ENCODE peak calls at places on chromosomes 12 and 14, in ten cellular contexts. A is astrocyte of the cerebellum, T is pancreas, O is choroid plexus epithelial cell, G is AG04450, L is heart right ventricle, I is A549, M is endothelial cell of umbilical vein, C is cardiac fibroblast, R is esophagus muscularis mucosa. S is an unnamed sample.

GRCh38 chr12:116577149-116577548 is 18.0 kb downstream of the MAP1LC3B2 start:
- DNase-seq in A (no peak), T (no peak), O (no peak), G (no peak), L (no peak), I (no peak), M (no peak), C (peak), R (no peak), S (no peak)

GRCh38 chr12:47754881-47755280 is 3.8 kb downstream of the RAPGEF3 start:
- DNase-seq in A (no peak), T (peak), O (no peak), G (no peak), L (no peak), I (no peak), M (no peak), C (no peak), R (no peak), S (peak)

GRCh38 chr12:67482751-67483661 is 165.5 kb upstream of the DYRK2 start:
- DNase-seq in A (peak), T (peak), O (peak), G (peak), L (peak), I (no peak), M (no peak), C (peak), R (no peak), S (peak)

GRCh38 chr14:54651649-54652048 is 84.7 kb downstream of the SAMD4A start:
- DNase-seq in A (no peak), T (no peak), O (no peak), G (no peak), L (no peak), I (peak), M (no peak), C (peak), R (no peak), S (no peak)

GRCh38 chr12:6958609-6959375 is 7.6 kb downstream of the PTPN6 start:
- DNase-seq in A (no peak), T (peak), O (no peak), G (no peak), L (peak), I (no peak), M (no peak), C (no peak), R (no peak), S (no peak)

GRCh38 chr12:107091989-107092641 is 1.2 kb downstream of the CRY1 start:
- DNase-seq in A (peak), T (peak), O (peak), G (peak), L (peak), I (peak), M (peak), C (peak), R (peak), S (peak)

GRCh38 chr12:98814254-98814653 is 169.2 kb downstream of the APAF1 start:
- DNase-seq in A (no peak), T (no peak), O (no peak), G (no peak), L (no peak), I (no peak), M (peak), C (peak), R (no peak), S (no peak)

GRCh38 chr12:10562306-10562933 is 51.0 kb downstream of the MAGOHB start:
- DNase-seq in A (peak), T (no peak), O (peak), G (no peak), L (no peak), I (peak), M (peak), C (peak), R (no peak), S (no peak)

GRCh38 chr12:57888407-57889157 is 42.1 kb upstream of the CTDSP2 start:
- DNase-seq in A (no peak), T (no peak), O (peak), G (no peak), L (peak), I (no peak), M (peak), C (peak), R (no peak), S (peak)

GRCh38 chr14:46580941-46581671 is 70.5 kb downstream of the RPL10L start:
- DNase-seq in A (peak), T (no peak), O (peak), G (no peak), L (no peak), I (peak), M (peak), C (peak), R (no peak), S (no peak)

GRCh38 chr14:92215579-92215978 is 93.8 kb downstream of the CPSF2 start:
- DNase-seq in A (no peak), T (no peak), O (no peak), G (no peak), L (no peak), I (peak), M (no peak), C (no peak), R (no peak), S (no peak)

GRCh38 chr14:38404616-38405015 is 148.7 kb upstream of the CLEC14A start:
- DNase-seq in A (peak), T (no peak), O (peak), G (no peak), L (no peak), I (no peak), M (no peak), C (peak), R (no peak), S (no peak)

GRCh38 chr12:13537623-13538022 is 341.1 kb downstream of the EMP1 start:
- DNase-seq in A (no peak), T (no peak), O (no peak), G (no peak), L (no peak), I (no peak), M (no peak), C (no peak), R (peak), S (no peak)
- H3K4me3 ChIP-seq in A (no peak), T (no peak), O (no peak), G (no peak), L (no peak), I (no peak), M (no peak), C (no peak), R (no peak), S (no peak)

GRCh38 chr12:111193977-111194702 is 174.8 kb downstream of the PHETA1 start:
- DNase-seq in A (no peak), T (no peak), O (no peak), G (no peak), L (no peak), I (no peak), M (no peak), C (no peak), R (no peak), S (no peak)

GRCh38 chr12:111196532-111196931 is 172.4 kb downstream of the PHETA1 start:
- DNase-seq in A (no peak), T (no peak), O (no peak), G (no peak), L (no peak), I (no peak), M (no peak), C (no peak), R (no peak), S (no peak)

GRCh38 chr12:111194703-111195051 is 174.2 kb downstream of the PHETA1 start:
- DNase-seq in A (no peak), T (no peak), O (no peak), G (no peak), L (no peak), I (no peak), M (no peak), C (no peak), R (no peak), S (no peak)

GRCh38 chr12:111195316-111195715 is 173.6 kb downstream of the PHETA1 start:
- DNase-seq in A (no peak), T (no peak), O (no peak), G (no peak), L (no peak), I (no peak), M (no peak), C (no peak), R (no peak), S (no peak)

GRCh38 chr12:111197545-111197944 is 171.3 kb downstream of the PHETA1 start:
- DNase-seq in A (no peak), T (no peak), O (no peak), G (no peak), L (no peak), I (no peak), M (no peak), C (no peak), R (no peak), S (no peak)
- TF ChIP-seq CTCF in A (no peak), T (no peak), O (no peak), G (no peak), L (no peak), I (no peak), M (no peak), C (no peak), R (no peak), S (no peak)

GRCh38 chr12:49057888-49058287 is 2.7 kb downstream of the KMT2D start:
- DNase-seq in A (no peak), T (no peak), O (no peak), G (no peak), L (no peak), I (no peak), M (peak), C (no peak), R (no peak), S (peak)

GRCh38 chr12:49054096-49054495 is 6.5 kb downstream of the KMT2D start:
- DNase-seq in A (no peak), T (no peak), O (no peak), G (no peak), L (no peak), I (no peak), M (no peak), C (no peak), R (no peak), S (no peak)

GRCh38 chr12:49054524-49054923 is 6.1 kb downstream of the KMT2D start:
- DNase-seq in A (no peak), T (no peak), O (no peak), G (no peak), L (no peak), I (no peak), M (no peak), C (no peak), R (no peak), S (no peak)

GRCh38 chr12:49055092-49055491 is 5.5 kb downstream of the KMT2D start:
- DNase-seq in A (no peak), T (no peak), O (no peak), G (no peak), L (no peak), I (no peak), M (no peak), C (no peak), R (no peak), S (no peak)

GRCh38 chr12:49055978-49056754 is 4.4 kb downstream of the KMT2D start:
- DNase-seq in A (peak), T (peak), O (peak), G (peak), L (peak), I (peak), M (peak), C (peak), R (no peak), S (peak)
- H3K4me3 ChIP-seq in A (peak), T (peak), O (peak), G (peak), L (no peak), I (no peak), M (peak), C (peak), R (peak), S (no peak)

GRCh38 chr12:19183121-19183838 is 53.7 kb downstream of the PLEKHA5 start:
- DNase-seq in A (no peak), T (no peak), O (peak), G (no peak), L (no peak), I (peak), M (no peak), C (peak), R (no peak), S (no peak)
- TF ChIP-seq CTCF in A (peak), T (no peak), O (peak), G (peak), L (no peak), I (no peak), M (no peak), C (peak), R (peak), S (no peak)

GRCh38 chr12:90280033-90280432 is 571.4 kb upstream of the ATP2B1 start:
- DNase-seq in A (no peak), T (no peak), O (peak), G (peak), L (no peak), I (no peak), M (no peak), C (peak), R (no peak), S (no peak)
- H3K4me3 ChIP-seq in A (no peak), T (no peak), O (no peak), G (no peak), L (no peak), I (no peak), M (no peak), C (no peak), R (no peak), S (no peak)

GRCh38 chr14:89418452-89418851 is 1.4 kb upstream of the FOXN3 start:
- DNase-seq in A (no peak), T (peak), O (no peak), G (no peak), L (no peak), I (no peak), M (no peak), C (no peak), R (no peak), S (no peak)

GRCh38 chr14:89420502-89420901 is 3.5 kb upstream of the FOXN3 start:
- DNase-seq in A (no peak), T (no peak), O (no peak), G (no peak), L (no peak), I (no peak), M (no peak), C (no peak), R (no peak), S (no peak)

GRCh38 chr14:89419973-89420482 is 3.0 kb upstream of the FOXN3 start:
- DNase-seq in A (no peak), T (no peak), O (no peak), G (no peak), L (no peak), I (no peak), M (no peak), C (no peak), R (no peak), S (no peak)

GRCh38 chr14:89417469-89418225 is 614 bp upstream of the FOXN3 start:
- DNase-seq in A (no peak), T (peak), O (peak), G (no peak), L (peak), I (peak), M (peak), C (peak), R (peak), S (peak)

GRCh38 chr14:89418976-89419375 is 1.9 kb upstream of the FOXN3 start:
- DNase-seq in A (no peak), T (no peak), O (no peak), G (no peak), L (no peak), I (no peak), M (no peak), C (no peak), R (no peak), S (no peak)
- TF ChIP-seq CTCF in A (no peak), T (no peak), O (no peak), G (no peak), L (peak), I (no peak), M (no peak), C (no peak), R (no peak), S (no peak)

GRCh38 chr14:90332271-90332584 is 487 bp upstream of the NRDE2 start:
- DNase-seq in A (no peak), T (no peak), O (no peak), G (no peak), L (no peak), I (no peak), M (no peak), C (no peak), R (no peak), S (no peak)

GRCh38 chr14:90331497-90332270 is at the start of gene NRDE2:
- DNase-seq in A (peak), T (peak), O (peak), G (peak), L (peak), I (peak), M (peak), C (peak), R (peak), S (peak)

GRCh38 chr14:90336401-90336800 is 4.7 kb upstream of the NRDE2 start:
- DNase-seq in A (no peak), T (no peak), O (no peak), G (no peak), L (no peak), I (no peak), M (no peak), C (no peak), R (no peak), S (no peak)

GRCh38 chr14:90330203-90331196 is 1.2 kb downstream of the NRDE2 start:
- DNase-seq in A (no peak), T (no peak), O (no peak), G (no peak), L (no peak), I (no peak), M (no peak), C (no peak), R (no peak), S (no peak)
- H3K4me3 ChIP-seq in A (peak), T (peak), O (peak), G (peak), L (peak), I (peak), M (peak), C (peak), R (peak), S (peak)

GRCh38 chr12:3901116-3901515 is 27.9 kb upstream of the PARP11 start:
- DNase-seq in A (no peak), T (no peak), O (no peak), G (no peak), L (no peak), I (no peak), M (no peak), C (no peak), R (no peak), S (no peak)
- TF ChIP-seq CTCF in A (no peak), T (no peak), O (no peak), G (no peak), L (no peak), I (no peak), M (no peak), C (no peak), R (no peak), S (no peak)